ENCODE peak calls at places on chromosomes 16 and 17, in four cellular contexts. One of them, this sample, is unnamed.

GRCh38 chr16:1288813-1289479 is 20.5 kb upstream of the UBE2I start:
- DNase-seq in A673: peak
- DNase-seq in H7: peak
- DNase-seq in adipocyte: no peak
- DNase-seq in this sample: no peak

GRCh38 chr16:27408012-27408601 is 6.1 kb downstream of the IL21R start:
- DNase-seq in A673: no peak
- DNase-seq in H7: no peak
- DNase-seq in adipocyte: peak
- DNase-seq in this sample: peak

GRCh38 chr17:61456688-61457225 is 4.5 kb downstream of the TBX4 start:
- DNase-seq in A673: no peak
- DNase-seq in H7: peak
- DNase-seq in adipocyte: no peak
- DNase-seq in this sample: no peak

GRCh38 chr16:80300876-80301275 is 239.9 kb upstream of the DYNLRB2 start:
- DNase-seq in A673: no peak
- DNase-seq in H7: no peak
- DNase-seq in adipocyte: peak
- DNase-seq in this sample: no peak

GRCh38 chr17:39867891-39868553 is at the start of gene ZPBP2:
- DNase-seq in A673: no peak
- DNase-seq in H7: peak
- DNase-seq in adipocyte: no peak
- DNase-seq in this sample: no peak

GRCh38 chr17:17713839-17714238 is 32.6 kb downstream of the RAI1 start:
- DNase-seq in A673: no peak
- DNase-seq in H7: no peak
- DNase-seq in adipocyte: peak
- DNase-seq in this sample: peak

GRCh38 chr16:70432800-70433455 is 6.0 kb downstream of the ST3GAL2 start:
- DNase-seq in A673: no peak
- DNase-seq in H7: peak
- DNase-seq in adipocyte: peak
- DNase-seq in this sample: no peak

GRCh38 chr16:31072540-31073072 is 1.4 kb downstream of the ZNF668 start:
- DNase-seq in A673: peak
- DNase-seq in H7: no peak
- DNase-seq in adipocyte: peak
- DNase-seq in this sample: peak

GRCh38 chr16:27406729-27407128 is 4.8 kb downstream of the IL21R start:
- DNase-seq in A673: no peak
- DNase-seq in H7: no peak
- DNase-seq in adipocyte: no peak
- DNase-seq in this sample: no peak

GRCh38 chr16:75789237-75789636 is 62.9 kb upstream of the CPHXL start:
- DNase-seq in A673: peak
- DNase-seq in H7: peak
- DNase-seq in adipocyte: peak
- DNase-seq in this sample: peak

GRCh38 chr17:968812-969766 is 10.5 kb downstream of the NXN start:
- DNase-seq in A673: no peak
- DNase-seq in H7: peak
- DNase-seq in adipocyte: peak
- DNase-seq in this sample: peak

GRCh38 chr17:7803981-7804380 is 30.0 kb upstream of the KDM6B start:
- DNase-seq in A673: no peak
- DNase-seq in H7: peak
- DNase-seq in adipocyte: no peak
- DNase-seq in this sample: peak

GRCh38 chr16:85878875-85879274 is 20.1 kb upstream of the IRF8 start:
- DNase-seq in A673: no peak
- DNase-seq in H7: no peak
- DNase-seq in adipocyte: peak
- DNase-seq in this sample: peak

GRCh38 chr16:81451753-81452680 is 7.4 kb downstream of the CMIP start:
- DNase-seq in A673: no peak
- DNase-seq in H7: no peak
- DNase-seq in adipocyte: no peak
- DNase-seq in this sample: no peak

GRCh38 chr16:84286568-84287220 is 8.0 kb upstream of the WFDC1 start:
- DNase-seq in A673: no peak
- DNase-seq in H7: no peak
- DNase-seq in adipocyte: peak
- DNase-seq in this sample: no peak

GRCh38 chr17:17064322-17064721 is 22.1 kb downstream of the MPRIP start:
- DNase-seq in A673: no peak
- DNase-seq in H7: peak
- DNase-seq in adipocyte: no peak
- DNase-seq in this sample: no peak

GRCh38 chr17:61496957-61497653 is 44.9 kb downstream of the TBX4 start:
- DNase-seq in A673: no peak
- DNase-seq in H7: no peak
- DNase-seq in adipocyte: no peak
- DNase-seq in this sample: no peak

GRCh38 chr17:59649886-59650285 is 30.2 kb downstream of the CLTC start:
- DNase-seq in A673: no peak
- DNase-seq in H7: no peak
- DNase-seq in adipocyte: no peak
- DNase-seq in this sample: no peak

DNA sequence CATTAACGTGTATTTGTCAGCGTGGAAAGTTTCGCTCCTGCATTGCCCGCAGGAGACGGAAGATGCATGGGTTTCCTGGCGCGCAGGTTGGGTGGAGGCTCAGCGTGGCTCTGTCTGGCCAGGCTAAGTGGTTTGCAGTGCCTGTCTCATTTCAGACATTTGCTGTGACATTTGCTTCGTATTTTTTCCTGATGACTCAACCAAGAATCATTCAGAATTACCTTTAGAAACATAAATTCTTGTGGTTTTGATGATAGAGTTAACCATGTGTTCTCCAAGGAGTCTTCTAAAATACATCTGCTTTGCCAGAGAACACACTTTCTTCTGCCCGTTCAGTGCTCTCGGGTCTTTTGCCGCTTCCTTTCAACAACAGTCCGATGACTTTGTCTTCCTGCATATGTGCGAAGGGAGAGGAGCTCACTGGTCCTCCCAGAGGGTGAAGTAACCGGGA is 216.8 kb downstream of the RPTOR start:
- DNase-seq in A673: peak
- DNase-seq in H7: no peak
- DNase-seq in adipocyte: peak
- DNase-seq in this sample: peak
- H3K4me3 ChIP-seq in A673: no peak
- H3K4me3 ChIP-seq in H7: no peak
- H3K4me3 ChIP-seq in adipocyte: no peak
- H3K4me3 ChIP-seq in this sample: no peak

DNA sequence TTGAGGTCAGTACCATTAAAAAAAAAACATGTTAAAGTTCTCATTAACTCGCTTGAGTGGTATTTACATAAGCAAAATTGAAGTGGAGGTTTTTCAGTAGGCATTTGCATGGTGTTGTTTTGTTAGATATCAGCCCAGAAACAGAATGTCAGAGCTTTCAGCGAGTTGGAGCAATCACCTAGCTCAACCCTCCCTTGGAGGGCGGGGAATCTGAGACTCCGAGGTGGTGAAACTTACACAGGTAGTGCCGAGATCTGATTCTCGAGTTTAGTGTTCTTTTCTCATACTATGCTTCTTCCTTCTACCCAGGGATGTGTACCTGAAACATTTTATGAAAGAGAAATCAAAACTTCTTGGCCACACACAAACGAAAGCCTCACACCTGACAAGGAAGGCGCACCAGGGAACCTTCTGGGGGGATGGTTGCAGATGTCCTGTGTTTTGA is 6.6 kb downstream of the SEC14L1 start:
- DNase-seq in A673: no peak
- DNase-seq in H7: no peak
- DNase-seq in adipocyte: no peak
- DNase-seq in this sample: no peak
- H3K4me3 ChIP-seq in A673: no peak
- H3K4me3 ChIP-seq in H7: no peak
- H3K4me3 ChIP-seq in adipocyte: no peak
- H3K4me3 ChIP-seq in this sample: no peak

GRCh38 chr17:6755731-6756184 is at the start of gene XAF1:
- DNase-seq in A673: no peak
- DNase-seq in H7: peak
- DNase-seq in adipocyte: peak
- DNase-seq in this sample: peak
- H3K4me3 ChIP-seq in A673: no peak
- H3K4me3 ChIP-seq in H7: no peak
- H3K4me3 ChIP-seq in adipocyte: peak
- H3K4me3 ChIP-seq in this sample: peak

GRCh38 chr16:9449597-9449996 is 358.2 kb downstream of the HAPSTR1 start:
- DNase-seq in A673: no peak
- DNase-seq in H7: no peak
- DNase-seq in adipocyte: no peak
- DNase-seq in this sample: no peak
- H3K4me3 ChIP-seq in A673: no peak
- H3K4me3 ChIP-seq in H7: no peak
- H3K4me3 ChIP-seq in adipocyte: no peak
- H3K4me3 ChIP-seq in this sample: no peak

GRCh38 chr16:12016166-12016947 is 39.8 kb downstream of the SNX29 start:
- DNase-seq in A673: no peak
- DNase-seq in H7: no peak
- DNase-seq in adipocyte: peak
- DNase-seq in this sample: peak
- H3K4me3 ChIP-seq in A673: no peak
- H3K4me3 ChIP-seq in H7: no peak
- H3K4me3 ChIP-seq in adipocyte: no peak
- H3K4me3 ChIP-seq in this sample: no peak

GRCh38 chr16:57984443-57985203 is 13.7 kb upstream of the CNGB1 start:
- DNase-seq in A673: peak
- DNase-seq in H7: peak
- DNase-seq in adipocyte: peak
- DNase-seq in this sample: peak
- H3K4me3 ChIP-seq in A673: peak
- H3K4me3 ChIP-seq in H7: peak
- H3K4me3 ChIP-seq in adipocyte: peak
- H3K4me3 ChIP-seq in this sample: peak

GRCh38 chr16:53518550-53519416 is 15.8 kb upstream of the AKTIP start:
- DNase-seq in A673: peak
- DNase-seq in H7: no peak
- DNase-seq in adipocyte: peak
- DNase-seq in this sample: peak
- H3K4me3 ChIP-seq in A673: no peak
- H3K4me3 ChIP-seq in H7: no peak
- H3K4me3 ChIP-seq in adipocyte: no peak
- H3K4me3 ChIP-seq in this sample: no peak

GRCh38 chr17:46163316-46163715 is 29.9 kb downstream of the KANSL1 start:
- DNase-seq in A673: no peak
- DNase-seq in H7: no peak
- DNase-seq in adipocyte: no peak
- DNase-seq in this sample: no peak

GRCh38 chr17:46167267-46167666 is 26.0 kb downstream of the KANSL1 start:
- DNase-seq in A673: no peak
- DNase-seq in H7: no peak
- DNase-seq in adipocyte: peak
- DNase-seq in this sample: no peak

GRCh38 chr17:46162871-46163270 is 30.4 kb downstream of the KANSL1 start:
- DNase-seq in A673: no peak
- DNase-seq in H7: no peak
- DNase-seq in adipocyte: no peak
- DNase-seq in this sample: no peak

GRCh38 chr17:46166692-46167249 is 26.5 kb downstream of the KANSL1 start:
- DNase-seq in A673: no peak
- DNase-seq in H7: no peak
- DNase-seq in adipocyte: no peak
- DNase-seq in this sample: no peak

DNA sequence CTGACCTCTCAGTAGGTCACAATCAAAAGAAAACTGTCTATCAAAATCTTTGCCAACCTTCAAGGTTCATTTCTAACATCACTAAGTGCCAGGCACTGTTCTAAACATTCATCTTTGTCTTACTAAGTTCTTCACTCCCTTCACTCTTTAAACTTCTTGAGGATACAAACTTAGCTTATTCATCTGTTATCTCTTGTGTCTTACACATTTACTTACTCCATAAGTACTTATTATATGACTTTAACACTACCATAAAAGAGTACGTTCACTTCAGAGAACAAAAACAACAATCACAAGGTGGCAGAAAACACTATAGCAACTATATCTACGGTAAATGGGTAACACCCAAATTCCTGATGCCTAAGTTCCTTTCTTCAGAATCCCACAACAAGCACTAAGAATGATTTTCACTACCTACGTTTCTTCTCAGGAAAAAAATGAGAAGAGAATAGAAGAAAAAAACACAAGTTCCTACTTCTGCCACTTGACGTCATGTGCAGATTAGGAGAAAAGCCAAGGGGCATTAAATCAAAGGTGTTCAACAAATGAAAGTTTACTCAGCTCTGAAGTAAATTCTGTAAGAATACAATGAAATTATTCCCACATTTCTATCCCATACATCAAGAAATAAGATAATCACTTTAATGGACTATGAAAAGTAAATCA is 29.2 kb downstream of the KANSL1 start:
- DNase-seq in A673: no peak
- DNase-seq in H7: no peak
- DNase-seq in adipocyte: no peak
- DNase-seq in this sample: no peak
- H3K4me3 ChIP-seq in A673: no peak
- H3K4me3 ChIP-seq in H7: no peak
- H3K4me3 ChIP-seq in adipocyte: no peak
- H3K4me3 ChIP-seq in this sample: no peak

GRCh38 chr17:4901648-4902344 is 1.1 kb downstream of the CHRNE start:
- DNase-seq in A673: no peak
- DNase-seq in H7: peak
- DNase-seq in adipocyte: peak
- DNase-seq in this sample: no peak
- H3K4me3 ChIP-seq in A673: no peak
- H3K4me3 ChIP-seq in H7: peak
- H3K4me3 ChIP-seq in adipocyte: no peak
- H3K4me3 ChIP-seq in this sample: no peak

GRCh38 chr17:44559288-44560249 is 2.3 kb downstream of the FZD2 start:
- DNase-seq in A673: no peak
- DNase-seq in H7: peak
- DNase-seq in adipocyte: peak
- DNase-seq in this sample: no peak

GRCh38 chr17:44557653-44558285 is 485 bp downstream of the FZD2 start:
- DNase-seq in A673: peak
- DNase-seq in H7: peak
- DNase-seq in adipocyte: peak
- DNase-seq in this sample: peak

GRCh38 chr17:44564429-44564828 is 7.1 kb downstream of the FZD2 start:
- DNase-seq in A673: no peak
- DNase-seq in H7: no peak
- DNase-seq in adipocyte: no peak
- DNase-seq in this sample: no peak

GRCh38 chr17:44558349-44559287 is 1.3 kb downstream of the FZD2 start:
- DNase-seq in A673: no peak
- DNase-seq in H7: peak
- DNase-seq in adipocyte: peak
- DNase-seq in this sample: no peak

DNA sequence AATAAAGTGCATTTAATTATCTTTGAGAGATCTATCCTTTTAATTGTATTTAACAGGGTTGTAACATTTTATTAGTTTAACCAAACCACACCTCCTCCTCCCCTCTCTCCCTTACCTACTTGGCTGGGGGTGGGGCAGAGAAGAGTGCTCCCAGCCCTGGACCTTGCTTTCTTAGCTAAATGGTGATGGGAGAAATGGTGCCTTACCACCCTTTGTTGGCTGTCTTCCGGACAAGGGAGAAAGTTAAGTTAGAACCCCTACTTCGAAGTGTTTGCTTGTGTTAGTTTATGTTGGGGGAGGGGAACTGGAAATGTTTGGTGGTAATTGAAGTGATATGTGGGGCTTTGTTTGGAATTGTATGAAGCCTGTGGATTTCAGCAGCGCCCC is 3.9 kb downstream of the FZD2 start:
- DNase-seq in A673: no peak
- DNase-seq in H7: peak
- DNase-seq in adipocyte: no peak
- DNase-seq in this sample: no peak
- H3K4me3 ChIP-seq in A673: no peak
- H3K4me3 ChIP-seq in H7: no peak
- H3K4me3 ChIP-seq in adipocyte: no peak
- H3K4me3 ChIP-seq in this sample: no peak

This sample was measured in fibroblast of mammary gland.